ENCODE peak calls at places on chromosome 15, in eight cellular contexts. One of them, this sample, is unnamed.

GRCh38 chr15:99109555-99110021 is 4.7 kb downstream of the SYNM start:
- DNase-seq in astrocyte of the spinal cord: no peak
- DNase-seq in AG09319: no peak
- DNase-seq in stimulated activated CD4-positive, alpha-beta T cell treated with anti-CD3 and anti-CD28 coated beads, TNF-alpha, amount 100 ng/mL, for 1 hour: no peak
- DNase-seq in activated CD8-positive, alpha-beta memory T cell treated with anti-CD3 and anti-CD28 coated beads, Interleukin-2, amount 50 U/mL, for 48 hours: no peak
- DNase-seq in activated CD4-positive, alpha-beta T cell treated with anti-CD3 and anti-CD28 coated beads for 1 hour: no peak
- DNase-seq in nephron progenitor cell: no peak
- DNase-seq in fibroblast of villous mesenchyme: no peak
- DNase-seq in this sample: no peak

GRCh38 chr15:86333819-86334218 is 254.1 kb downstream of the AGBL1 start:
- DNase-seq in fibroblast of villous mesenchyme: no peak
- DNase-seq in activated CD8-positive, alpha-beta memory T cell treated with anti-CD3 and anti-CD28 coated beads, Interleukin-2, amount 50 U/mL, for 48 hours: no peak
- DNase-seq in nephron progenitor cell: no peak
- DNase-seq in astrocyte of the spinal cord: no peak
- DNase-seq in stimulated activated CD4-positive, alpha-beta T cell treated with anti-CD3 and anti-CD28 coated beads, TNF-alpha, amount 100 ng/mL, for 1 hour: no peak
- DNase-seq in activated CD4-positive, alpha-beta T cell treated with anti-CD3 and anti-CD28 coated beads for 1 hour: no peak
- DNase-seq in AG09319: no peak
- DNase-seq in this sample: no peak

GRCh38 chr15:47194718-47195117 is 522.6 kb upstream of the SEMA6D start:
- DNase-seq in fibroblast of villous mesenchyme: peak; percentile 32
- DNase-seq in stimulated activated CD4-positive, alpha-beta T cell treated with anti-CD3 and anti-CD28 coated beads, TNF-alpha, amount 100 ng/mL, for 1 hour: no peak
- DNase-seq in astrocyte of the spinal cord: peak; percentile 54
- DNase-seq in nephron progenitor cell: no peak
- DNase-seq in activated CD4-positive, alpha-beta T cell treated with anti-CD3 and anti-CD28 coated beads for 1 hour: no peak
- DNase-seq in activated CD8-positive, alpha-beta memory T cell treated with anti-CD3 and anti-CD28 coated beads, Interleukin-2, amount 50 U/mL, for 48 hours: no peak
- DNase-seq in AG09319: peak; percentile 7
- DNase-seq in this sample: no peak

GRCh38 chr15:72566973-72567372 is 87.5 kb upstream of the GOLGA6B start:
- DNase-seq in nephron progenitor cell: no peak
- DNase-seq in stimulated activated CD4-positive, alpha-beta T cell treated with anti-CD3 and anti-CD28 coated beads, TNF-alpha, amount 100 ng/mL, for 1 hour: no peak
- DNase-seq in AG09319: no peak
- DNase-seq in astrocyte of the spinal cord: no peak
- DNase-seq in fibroblast of villous mesenchyme: no peak
- DNase-seq in activated CD8-positive, alpha-beta memory T cell treated with anti-CD3 and anti-CD28 coated beads, Interleukin-2, amount 50 U/mL, for 48 hours: no peak
- DNase-seq in activated CD4-positive, alpha-beta T cell treated with anti-CD3 and anti-CD28 coated beads for 1 hour: no peak
- DNase-seq in this sample: no peak

GRCh38 chr15:26889298-26889898 is 22.5 kb downstream of the GABRA5 start:
- DNase-seq in stimulated activated CD4-positive, alpha-beta T cell treated with anti-CD3 and anti-CD28 coated beads, TNF-alpha, amount 100 ng/mL, for 1 hour: no peak
- DNase-seq in fibroblast of villous mesenchyme: peak; percentile 68
- DNase-seq in AG09319: peak; percentile 31
- DNase-seq in astrocyte of the spinal cord: peak; percentile 79
- DNase-seq in nephron progenitor cell: peak; percentile 75
- DNase-seq in activated CD8-positive, alpha-beta memory T cell treated with anti-CD3 and anti-CD28 coated beads, Interleukin-2, amount 50 U/mL, for 48 hours: peak; percentile 71
- DNase-seq in activated CD4-positive, alpha-beta T cell treated with anti-CD3 and anti-CD28 coated beads for 1 hour: no peak
- DNase-seq in this sample: no peak

GRCh38 chr15:99436472-99437314 is 129.1 kb upstream of the MEF2A start:
- DNase-seq in activated CD8-positive, alpha-beta memory T cell treated with anti-CD3 and anti-CD28 coated beads, Interleukin-2, amount 50 U/mL, for 48 hours: no peak
- DNase-seq in nephron progenitor cell: no peak
- DNase-seq in stimulated activated CD4-positive, alpha-beta T cell treated with anti-CD3 and anti-CD28 coated beads, TNF-alpha, amount 100 ng/mL, for 1 hour: no peak
- DNase-seq in AG09319: no peak
- DNase-seq in fibroblast of villous mesenchyme: no peak
- DNase-seq in astrocyte of the spinal cord: no peak
- DNase-seq in activated CD4-positive, alpha-beta T cell treated with anti-CD3 and anti-CD28 coated beads for 1 hour: peak; percentile 0
- DNase-seq in this sample: no peak

GRCh38 chr15:99755692-99756409 is 22.6 kb upstream of the LYSMD4 start:
- DNase-seq in activated CD8-positive, alpha-beta memory T cell treated with anti-CD3 and anti-CD28 coated beads, Interleukin-2, amount 50 U/mL, for 48 hours: no peak
- DNase-seq in nephron progenitor cell: peak; percentile 49
- DNase-seq in astrocyte of the spinal cord: peak; percentile 71
- DNase-seq in activated CD4-positive, alpha-beta T cell treated with anti-CD3 and anti-CD28 coated beads for 1 hour: peak; percentile 19
- DNase-seq in AG09319: peak; percentile 23
- DNase-seq in stimulated activated CD4-positive, alpha-beta T cell treated with anti-CD3 and anti-CD28 coated beads, TNF-alpha, amount 100 ng/mL, for 1 hour: no peak
- DNase-seq in fibroblast of villous mesenchyme: peak; percentile 75
- DNase-seq in this sample: no peak

GRCh38 chr15:63601727-63602185 is 4.6 kb downstream of the FBXL22 start:
- DNase-seq in activated CD8-positive, alpha-beta memory T cell treated with anti-CD3 and anti-CD28 coated beads, Interleukin-2, amount 50 U/mL, for 48 hours: no peak
- DNase-seq in astrocyte of the spinal cord: no peak
- DNase-seq in AG09319: no peak
- DNase-seq in stimulated activated CD4-positive, alpha-beta T cell treated with anti-CD3 and anti-CD28 coated beads, TNF-alpha, amount 100 ng/mL, for 1 hour: no peak
- DNase-seq in nephron progenitor cell: no peak
- DNase-seq in activated CD4-positive, alpha-beta T cell treated with anti-CD3 and anti-CD28 coated beads for 1 hour: no peak
- DNase-seq in fibroblast of villous mesenchyme: no peak
- DNase-seq in this sample: no peak

GRCh38 chr15:71651750-71652186 is 158.6 kb upstream of the NR2E3 start:
- DNase-seq in activated CD4-positive, alpha-beta T cell treated with anti-CD3 and anti-CD28 coated beads for 1 hour: no peak
- DNase-seq in fibroblast of villous mesenchyme: peak; percentile 84
- DNase-seq in stimulated activated CD4-positive, alpha-beta T cell treated with anti-CD3 and anti-CD28 coated beads, TNF-alpha, amount 100 ng/mL, for 1 hour: no peak
- DNase-seq in astrocyte of the spinal cord: peak; percentile 82
- DNase-seq in AG09319: peak; percentile 61
- DNase-seq in nephron progenitor cell: peak; percentile 24
- DNase-seq in activated CD8-positive, alpha-beta memory T cell treated with anti-CD3 and anti-CD28 coated beads, Interleukin-2, amount 50 U/mL, for 48 hours: no peak
- DNase-seq in this sample: no peak

GRCh38 chr15:62391565-62392262 is 226.6 kb upstream of the C2CD4B start:
- DNase-seq in activated CD4-positive, alpha-beta T cell treated with anti-CD3 and anti-CD28 coated beads for 1 hour: no peak
- DNase-seq in AG09319: no peak
- DNase-seq in nephron progenitor cell: peak; percentile 65
- DNase-seq in activated CD8-positive, alpha-beta memory T cell treated with anti-CD3 and anti-CD28 coated beads, Interleukin-2, amount 50 U/mL, for 48 hours: peak; percentile 72
- DNase-seq in astrocyte of the spinal cord: peak; percentile 54
- DNase-seq in stimulated activated CD4-positive, alpha-beta T cell treated with anti-CD3 and anti-CD28 coated beads, TNF-alpha, amount 100 ng/mL, for 1 hour: no peak
- DNase-seq in fibroblast of villous mesenchyme: peak; percentile 61
- DNase-seq in this sample: peak; percentile 14

GRCh38 chr15:43912991-43913927 is 86.5 kb downstream of the WDR76 start:
- DNase-seq in activated CD4-positive, alpha-beta T cell treated with anti-CD3 and anti-CD28 coated beads for 1 hour: no peak
- DNase-seq in astrocyte of the spinal cord: peak; percentile 98
- DNase-seq in stimulated activated CD4-positive, alpha-beta T cell treated with anti-CD3 and anti-CD28 coated beads, TNF-alpha, amount 100 ng/mL, for 1 hour: no peak
- DNase-seq in activated CD8-positive, alpha-beta memory T cell treated with anti-CD3 and anti-CD28 coated beads, Interleukin-2, amount 50 U/mL, for 48 hours: no peak
- DNase-seq in AG09319: peak; percentile 65
- DNase-seq in fibroblast of villous mesenchyme: peak; percentile 94
- DNase-seq in nephron progenitor cell: no peak
- DNase-seq in this sample: no peak

GRCh38 chr15:27017168-27017809 is 46.3 kb downstream of the GABRG3 start:
- DNase-seq in AG09319: peak; percentile 19
- DNase-seq in activated CD8-positive, alpha-beta memory T cell treated with anti-CD3 and anti-CD28 coated beads, Interleukin-2, amount 50 U/mL, for 48 hours: peak; percentile 56
- DNase-seq in nephron progenitor cell: peak; percentile 85
- DNase-seq in activated CD4-positive, alpha-beta T cell treated with anti-CD3 and anti-CD28 coated beads for 1 hour: no peak
- DNase-seq in astrocyte of the spinal cord: peak; percentile 68
- DNase-seq in fibroblast of villous mesenchyme: peak; percentile 16
- DNase-seq in stimulated activated CD4-positive, alpha-beta T cell treated with anti-CD3 and anti-CD28 coated beads, TNF-alpha, amount 100 ng/mL, for 1 hour: no peak
- DNase-seq in this sample: no peak

GRCh38 chr15:86231864-86232801 is 152.5 kb downstream of the AGBL1 start:
- DNase-seq in activated CD4-positive, alpha-beta T cell treated with anti-CD3 and anti-CD28 coated beads for 1 hour: no peak
- DNase-seq in nephron progenitor cell: peak; percentile 57
- DNase-seq in AG09319: no peak
- DNase-seq in fibroblast of villous mesenchyme: peak; percentile 9
- DNase-seq in stimulated activated CD4-positive, alpha-beta T cell treated with anti-CD3 and anti-CD28 coated beads, TNF-alpha, amount 100 ng/mL, for 1 hour: no peak
- DNase-seq in astrocyte of the spinal cord: peak; percentile 22
- DNase-seq in activated CD8-positive, alpha-beta memory T cell treated with anti-CD3 and anti-CD28 coated beads, Interleukin-2, amount 50 U/mL, for 48 hours: peak; percentile 61
- DNase-seq in this sample: no peak

GRCh38 chr15:63473999-63474809 is 30.2 kb upstream of the USP3 start:
- DNase-seq in stimulated activated CD4-positive, alpha-beta T cell treated with anti-CD3 and anti-CD28 coated beads, TNF-alpha, amount 100 ng/mL, for 1 hour: peak; percentile 39
- DNase-seq in nephron progenitor cell: peak; percentile 46
- DNase-seq in fibroblast of villous mesenchyme: peak; percentile 88
- DNase-seq in activated CD8-positive, alpha-beta memory T cell treated with anti-CD3 and anti-CD28 coated beads, Interleukin-2, amount 50 U/mL, for 48 hours: peak; percentile 71
- DNase-seq in AG09319: no peak
- DNase-seq in activated CD4-positive, alpha-beta T cell treated with anti-CD3 and anti-CD28 coated beads for 1 hour: peak; percentile 36
- DNase-seq in astrocyte of the spinal cord: peak; percentile 85
- DNase-seq in this sample: no peak

GRCh38 chr15:49423021-49423420 is at the start of gene FGF7:
- DNase-seq in stimulated activated CD4-positive, alpha-beta T cell treated with anti-CD3 and anti-CD28 coated beads, TNF-alpha, amount 100 ng/mL, for 1 hour: no peak
- DNase-seq in activated CD8-positive, alpha-beta memory T cell treated with anti-CD3 and anti-CD28 coated beads, Interleukin-2, amount 50 U/mL, for 48 hours: no peak
- DNase-seq in nephron progenitor cell: no peak
- DNase-seq in fibroblast of villous mesenchyme: peak; percentile 94
- DNase-seq in activated CD4-positive, alpha-beta T cell treated with anti-CD3 and anti-CD28 coated beads for 1 hour: no peak
- DNase-seq in AG09319: peak; percentile 85
- DNase-seq in astrocyte of the spinal cord: peak; percentile 60
- DNase-seq in this sample: no peak

GRCh38 chr15:62850791-62851291 is 191.7 kb upstream of the TPM1 start:
- DNase-seq in nephron progenitor cell: peak; percentile 20
- DNase-seq in fibroblast of villous mesenchyme: peak; percentile 21
- DNase-seq in activated CD4-positive, alpha-beta T cell treated with anti-CD3 and anti-CD28 coated beads for 1 hour: no peak
- DNase-seq in activated CD8-positive, alpha-beta memory T cell treated with anti-CD3 and anti-CD28 coated beads, Interleukin-2, amount 50 U/mL, for 48 hours: no peak
- DNase-seq in stimulated activated CD4-positive, alpha-beta T cell treated with anti-CD3 and anti-CD28 coated beads, TNF-alpha, amount 100 ng/mL, for 1 hour: no peak
- DNase-seq in AG09319: no peak
- DNase-seq in astrocyte of the spinal cord: peak; percentile 81
- DNase-seq in this sample: no peak

GRCh38 chr15:85582719-85583089 is 202.3 kb downstream of the AKAP13 start:
- DNase-seq in activated CD4-positive, alpha-beta T cell treated with anti-CD3 and anti-CD28 coated beads for 1 hour: peak; percentile 55
- DNase-seq in AG09319: no peak
- DNase-seq in fibroblast of villous mesenchyme: peak; percentile 85
- DNase-seq in activated CD8-positive, alpha-beta memory T cell treated with anti-CD3 and anti-CD28 coated beads, Interleukin-2, amount 50 U/mL, for 48 hours: peak; percentile 79
- DNase-seq in stimulated activated CD4-positive, alpha-beta T cell treated with anti-CD3 and anti-CD28 coated beads, TNF-alpha, amount 100 ng/mL, for 1 hour: peak; percentile 28
- DNase-seq in nephron progenitor cell: no peak
- DNase-seq in astrocyte of the spinal cord: no peak
- DNase-seq in this sample: peak; percentile 58

GRCh38 chr15:74451322-74451721 is 9.6 kb downstream of the UBL7 start:
- DNase-seq in AG09319: no peak
- DNase-seq in astrocyte of the spinal cord: no peak
- DNase-seq in nephron progenitor cell: no peak
- DNase-seq in stimulated activated CD4-positive, alpha-beta T cell treated with anti-CD3 and anti-CD28 coated beads, TNF-alpha, amount 100 ng/mL, for 1 hour: no peak
- DNase-seq in activated CD4-positive, alpha-beta T cell treated with anti-CD3 and anti-CD28 coated beads for 1 hour: no peak
- DNase-seq in activated CD8-positive, alpha-beta memory T cell treated with anti-CD3 and anti-CD28 coated beads, Interleukin-2, amount 50 U/mL, for 48 hours: no peak
- DNase-seq in fibroblast of villous mesenchyme: no peak
- DNase-seq in this sample: no peak

GRCh38 chr15:27864076-27864475 is 235.0 kb downstream of the OCA2 start:
- DNase-seq in activated CD8-positive, alpha-beta memory T cell treated with anti-CD3 and anti-CD28 coated beads, Interleukin-2, amount 50 U/mL, for 48 hours: no peak
- DNase-seq in fibroblast of villous mesenchyme: no peak
- DNase-seq in AG09319: no peak
- DNase-seq in activated CD4-positive, alpha-beta T cell treated with anti-CD3 and anti-CD28 coated beads for 1 hour: no peak
- DNase-seq in stimulated activated CD4-positive, alpha-beta T cell treated with anti-CD3 and anti-CD28 coated beads, TNF-alpha, amount 100 ng/mL, for 1 hour: no peak
- DNase-seq in nephron progenitor cell: no peak
- DNase-seq in astrocyte of the spinal cord: no peak
- DNase-seq in this sample: no peak

GRCh38 chr15:73648027-73648295 is 14.8 kb upstream of the NPTN start:
- DNase-seq in nephron progenitor cell: no peak
- DNase-seq in AG09319: no peak
- DNase-seq in activated CD8-positive, alpha-beta memory T cell treated with anti-CD3 and anti-CD28 coated beads, Interleukin-2, amount 50 U/mL, for 48 hours: no peak
- DNase-seq in stimulated activated CD4-positive, alpha-beta T cell treated with anti-CD3 and anti-CD28 coated beads, TNF-alpha, amount 100 ng/mL, for 1 hour: no peak
- DNase-seq in fibroblast of villous mesenchyme: no peak
- DNase-seq in activated CD4-positive, alpha-beta T cell treated with anti-CD3 and anti-CD28 coated beads for 1 hour: no peak
- DNase-seq in astrocyte of the spinal cord: no peak
- DNase-seq in this sample: no peak

GRCh38 chr15:74390552-74391288 is 23.3 kb upstream of the CYP11A1 start:
- DNase-seq in nephron progenitor cell: no peak
- DNase-seq in fibroblast of villous mesenchyme: no peak
- DNase-seq in activated CD8-positive, alpha-beta memory T cell treated with anti-CD3 and anti-CD28 coated beads, Interleukin-2, amount 50 U/mL, for 48 hours: no peak
- DNase-seq in activated CD4-positive, alpha-beta T cell treated with anti-CD3 and anti-CD28 coated beads for 1 hour: no peak
- DNase-seq in stimulated activated CD4-positive, alpha-beta T cell treated with anti-CD3 and anti-CD28 coated beads, TNF-alpha, amount 100 ng/mL, for 1 hour: no peak
- DNase-seq in AG09319: no peak
- DNase-seq in astrocyte of the spinal cord: no peak
- DNase-seq in this sample: no peak

GRCh38 chr15:90343391-90343790 is 8.7 kb upstream of the ZNF774 start:
- DNase-seq in fibroblast of villous mesenchyme: no peak
- DNase-seq in AG09319: no peak
- DNase-seq in stimulated activated CD4-positive, alpha-beta T cell treated with anti-CD3 and anti-CD28 coated beads, TNF-alpha, amount 100 ng/mL, for 1 hour: no peak
- DNase-seq in activated CD8-positive, alpha-beta memory T cell treated with anti-CD3 and anti-CD28 coated beads, Interleukin-2, amount 50 U/mL, for 48 hours: no peak
- DNase-seq in astrocyte of the spinal cord: no peak
- DNase-seq in activated CD4-positive, alpha-beta T cell treated with anti-CD3 and anti-CD28 coated beads for 1 hour: no peak
- DNase-seq in nephron progenitor cell: no peak
- DNase-seq in this sample: no peak

GRCh38 chr15:100602822-100603393 is 519 bp downstream of the ASB7 start:
- DNase-seq in astrocyte of the spinal cord: peak; percentile 5
- DNase-seq in activated CD8-positive, alpha-beta memory T cell treated with anti-CD3 and anti-CD28 coated beads, Interleukin-2, amount 50 U/mL, for 48 hours: peak; percentile 67
- DNase-seq in nephron progenitor cell: peak; percentile 17
- DNase-seq in stimulated activated CD4-positive, alpha-beta T cell treated with anti-CD3 and anti-CD28 coated beads, TNF-alpha, amount 100 ng/mL, for 1 hour: no peak
- DNase-seq in activated CD4-positive, alpha-beta T cell treated with anti-CD3 and anti-CD28 coated beads for 1 hour: no peak
- DNase-seq in fibroblast of villous mesenchyme: peak; percentile 28
- DNase-seq in AG09319: no peak
- DNase-seq in this sample: no peak

GRCh38 chr15:44034334-44034733 is 160.7 kb downstream of the FRMD5 start:
- DNase-seq in activated CD8-positive, alpha-beta memory T cell treated with anti-CD3 and anti-CD28 coated beads, Interleukin-2, amount 50 U/mL, for 48 hours: no peak
- DNase-seq in stimulated activated CD4-positive, alpha-beta T cell treated with anti-CD3 and anti-CD28 coated beads, TNF-alpha, amount 100 ng/mL, for 1 hour: no peak
- DNase-seq in fibroblast of villous mesenchyme: no peak
- DNase-seq in AG09319: no peak
- DNase-seq in nephron progenitor cell: no peak
- DNase-seq in astrocyte of the spinal cord: no peak
- DNase-seq in activated CD4-positive, alpha-beta T cell treated with anti-CD3 and anti-CD28 coated beads for 1 hour: no peak
- DNase-seq in this sample: no peak

GRCh38 chr15:89139613-89140499 is 51.6 kb downstream of the ABHD2 start:
- DNase-seq in activated CD4-positive, alpha-beta T cell treated with anti-CD3 and anti-CD28 coated beads for 1 hour: no peak
- DNase-seq in AG09319: no peak
- DNase-seq in astrocyte of the spinal cord: peak; percentile 38
- DNase-seq in fibroblast of villous mesenchyme: no peak
- DNase-seq in activated CD8-positive, alpha-beta memory T cell treated with anti-CD3 and anti-CD28 coated beads, Interleukin-2, amount 50 U/mL, for 48 hours: no peak
- DNase-seq in nephron progenitor cell: no peak
- DNase-seq in stimulated activated CD4-positive, alpha-beta T cell treated with anti-CD3 and anti-CD28 coated beads, TNF-alpha, amount 100 ng/mL, for 1 hour: no peak
- DNase-seq in this sample: no peak

GRCh38 chr15:30062881-30063280 is 19.9 kb upstream of the GOLGA8J start:
- DNase-seq in astrocyte of the spinal cord: peak; percentile 38
- DNase-seq in nephron progenitor cell: no peak
- DNase-seq in fibroblast of villous mesenchyme: no peak
- DNase-seq in activated CD8-positive, alpha-beta memory T cell treated with anti-CD3 and anti-CD28 coated beads, Interleukin-2, amount 50 U/mL, for 48 hours: no peak
- DNase-seq in activated CD4-positive, alpha-beta T cell treated with anti-CD3 and anti-CD28 coated beads for 1 hour: no peak
- DNase-seq in stimulated activated CD4-positive, alpha-beta T cell treated with anti-CD3 and anti-CD28 coated beads, TNF-alpha, amount 100 ng/mL, for 1 hour: no peak
- DNase-seq in AG09319: no peak
- DNase-seq in this sample: no peak

GRCh38 chr15:100112636-100113305 is 229.0 kb downstream of the ADAMTS17 start:
- DNase-seq in activated CD8-positive, alpha-beta memory T cell treated with anti-CD3 and anti-CD28 coated beads, Interleukin-2, amount 50 U/mL, for 48 hours: no peak
- DNase-seq in AG09319: no peak
- DNase-seq in activated CD4-positive, alpha-beta T cell treated with anti-CD3 and anti-CD28 coated beads for 1 hour: no peak
- DNase-seq in astrocyte of the spinal cord: no peak
- DNase-seq in stimulated activated CD4-positive, alpha-beta T cell treated with anti-CD3 and anti-CD28 coated beads, TNF-alpha, amount 100 ng/mL, for 1 hour: no peak
- DNase-seq in nephron progenitor cell: no peak
- DNase-seq in fibroblast of villous mesenchyme: no peak
- DNase-seq in this sample: no peak

GRCh38 chr15:68479406-68479805 is 47.4 kb upstream of the ITGA11 start:
- DNase-seq in AG09319: no peak
- DNase-seq in activated CD4-positive, alpha-beta T cell treated with anti-CD3 and anti-CD28 coated beads for 1 hour: no peak
- DNase-seq in nephron progenitor cell: no peak
- DNase-seq in fibroblast of villous mesenchyme: peak; percentile 83
- DNase-seq in astrocyte of the spinal cord: peak; percentile 61
- DNase-seq in activated CD8-positive, alpha-beta memory T cell treated with anti-CD3 and anti-CD28 coated beads, Interleukin-2, amount 50 U/mL, for 48 hours: no peak
- DNase-seq in stimulated activated CD4-positive, alpha-beta T cell treated with anti-CD3 and anti-CD28 coated beads, TNF-alpha, amount 100 ng/mL, for 1 hour: no peak
- DNase-seq in this sample: no peak

GRCh38 chr15:64006642-64007041 is 39.6 kb downstream of the DAPK2 start:
- DNase-seq in stimulated activated CD4-positive, alpha-beta T cell treated with anti-CD3 and anti-CD28 coated beads, TNF-alpha, amount 100 ng/mL, for 1 hour: no peak
- DNase-seq in nephron progenitor cell: no peak
- DNase-seq in activated CD4-positive, alpha-beta T cell treated with anti-CD3 and anti-CD28 coated beads for 1 hour: no peak
- DNase-seq in astrocyte of the spinal cord: no peak
- DNase-seq in AG09319: no peak
- DNase-seq in fibroblast of villous mesenchyme: no peak
- DNase-seq in activated CD8-positive, alpha-beta memory T cell treated with anti-CD3 and anti-CD28 coated beads, Interleukin-2, amount 50 U/mL, for 48 hours: no peak
- DNase-seq in this sample: no peak

GRCh38 chr15:40338041-40338657 is 2.6 kb downstream of the CCDC9B start:
- DNase-seq in fibroblast of villous mesenchyme: peak; percentile 77
- DNase-seq in activated CD4-positive, alpha-beta T cell treated with anti-CD3 and anti-CD28 coated beads for 1 hour: peak; percentile 70
- DNase-seq in activated CD8-positive, alpha-beta memory T cell treated with anti-CD3 and anti-CD28 coated beads, Interleukin-2, amount 50 U/mL, for 48 hours: peak; percentile 86
- DNase-seq in astrocyte of the spinal cord: peak; percentile 65
- DNase-seq in nephron progenitor cell: peak; percentile 89
- DNase-seq in AG09319: no peak
- DNase-seq in stimulated activated CD4-positive, alpha-beta T cell treated with anti-CD3 and anti-CD28 coated beads, TNF-alpha, amount 100 ng/mL, for 1 hour: peak; percentile 46
- DNase-seq in this sample: peak; percentile 51

GRCh38 chr15:65918357-65918920 is 49.1 kb downstream of the RAB11A start:
- DNase-seq in activated CD4-positive, alpha-beta T cell treated with anti-CD3 and anti-CD28 coated beads for 1 hour: no peak
- DNase-seq in stimulated activated CD4-positive, alpha-beta T cell treated with anti-CD3 and anti-CD28 coated beads, TNF-alpha, amount 100 ng/mL, for 1 hour: no peak
- DNase-seq in AG09319: no peak
- DNase-seq in nephron progenitor cell: no peak
- DNase-seq in astrocyte of the spinal cord: no peak
- DNase-seq in activated CD8-positive, alpha-beta memory T cell treated with anti-CD3 and anti-CD28 coated beads, Interleukin-2, amount 50 U/mL, for 48 hours: no peak
- DNase-seq in fibroblast of villous mesenchyme: no peak
- DNase-seq in this sample: no peak

GRCh38 chr15:48861813-48862431 is 16.0 kb upstream of the EID1 start:
- DNase-seq in stimulated activated CD4-positive, alpha-beta T cell treated with anti-CD3 and anti-CD28 coated beads, TNF-alpha, amount 100 ng/mL, for 1 hour: peak; percentile 5
- DNase-seq in activated CD4-positive, alpha-beta T cell treated with anti-CD3 and anti-CD28 coated beads for 1 hour: no peak
- DNase-seq in astrocyte of the spinal cord: peak; percentile 77
- DNase-seq in fibroblast of villous mesenchyme: peak; percentile 84
- DNase-seq in nephron progenitor cell: peak; percentile 48
- DNase-seq in activated CD8-positive, alpha-beta memory T cell treated with anti-CD3 and anti-CD28 coated beads, Interleukin-2, amount 50 U/mL, for 48 hours: no peak
- DNase-seq in AG09319: peak; percentile 60
- DNase-seq in this sample: peak; percentile 22

GRCh38 chr15:87154771-87155170 is 1075.1 kb downstream of the AGBL1 start:
- DNase-seq in astrocyte of the spinal cord: peak; percentile 81
- DNase-seq in activated CD8-positive, alpha-beta memory T cell treated with anti-CD3 and anti-CD28 coated beads, Interleukin-2, amount 50 U/mL, for 48 hours: no peak
- DNase-seq in fibroblast of villous mesenchyme: no peak
- DNase-seq in nephron progenitor cell: no peak
- DNase-seq in AG09319: no peak
- DNase-seq in activated CD4-positive, alpha-beta T cell treated with anti-CD3 and anti-CD28 coated beads for 1 hour: no peak
- DNase-seq in stimulated activated CD4-positive, alpha-beta T cell treated with anti-CD3 and anti-CD28 coated beads, TNF-alpha, amount 100 ng/mL, for 1 hour: no peak
- DNase-seq in this sample: no peak

GRCh38 chr15:58498821-58499580 is 67.2 kb downstream of the LIPC start:
- DNase-seq in AG09319: peak; percentile 94
- DNase-seq in fibroblast of villous mesenchyme: peak; percentile 98
- DNase-seq in activated CD8-positive, alpha-beta memory T cell treated with anti-CD3 and anti-CD28 coated beads, Interleukin-2, amount 50 U/mL, for 48 hours: no peak
- DNase-seq in activated CD4-positive, alpha-beta T cell treated with anti-CD3 and anti-CD28 coated beads for 1 hour: no peak
- DNase-seq in astrocyte of the spinal cord: peak; percentile 51
- DNase-seq in stimulated activated CD4-positive, alpha-beta T cell treated with anti-CD3 and anti-CD28 coated beads, TNF-alpha, amount 100 ng/mL, for 1 hour: no peak
- DNase-seq in nephron progenitor cell: no peak
- DNase-seq in this sample: no peak